ENCODE peak calls at places on chromosomes 13 and 19, in seven cellular contexts. J, E, N, Q, Y, F and V are unnamed samples.

GRCh38 chr19:40663712-40664692 is 26.4 kb downstream of the NUMBL start:
- DNase-seq in J (peak; percentile 44), Q (no peak), F (no peak), E (no peak), Y (no peak), N (peak; percentile 53), V (no peak)

GRCh38 chr13:107031691-107032090 is 463.8 kb upstream of the ARGLU1 start:
- DNase-seq in N (no peak), Q (no peak), E (no peak), F (no peak), Y (no peak), J (no peak), V (no peak)

GRCh38 chr13:59425211-59425721 is 738.5 kb downstream of the DIAPH3 start:
- DNase-seq in N (no peak), F (no peak), E (no peak), Q (no peak), J (no peak), Y (no peak), V (no peak)

GRCh38 chr13:29436291-29436690 is 159.2 kb downstream of the SLC7A1 start:
- DNase-seq in J (no peak), E (no peak), N (no peak), F (no peak), Y (no peak), Q (no peak), V (no peak)

GRCh38 chr13:20702945-20703784 is at the start of gene IL17D:
- DNase-seq in E (peak; percentile 56), J (peak; percentile 52), Q (peak; percentile 15), Y (no peak), N (peak; percentile 78), F (peak; percentile 33), V (peak; percentile 82)

GRCh38 chr19:8592231-8593009 is 15.2 kb upstream of the MYO1F start:
- DNase-seq in J (peak; percentile 91), Q (peak; percentile 97), Y (no peak), E (peak; percentile 100), N (no peak), F (peak; percentile 95), V (peak; percentile 88)

GRCh38 chr19:13056052-13056660 is 46.5 kb downstream of the LYL1 start:
- DNase-seq in N (no peak), Y (no peak), Q (no peak), F (no peak), E (no peak), J (no peak), V (peak; percentile 90)

GRCh38 chr19:7267792-7268736 is 26.1 kb downstream of the INSR start:
- DNase-seq in Q (no peak), N (no peak), Y (no peak), E (no peak), F (no peak), J (no peak), V (peak; percentile 47)

GRCh38 chr13:24923305-24923640 is 159.3 kb downstream of the RNF17 start:
- DNase-seq in Q (no peak), F (no peak), Y (peak; percentile 12), J (no peak), E (no peak), N (peak; percentile 78), V (no peak)

GRCh38 chr13:98576963-98577822 is at the start of gene STK24:
- DNase-seq in F (peak; percentile 82), N (peak; percentile 92), Y (no peak), J (peak; percentile 81), E (peak; percentile 81), Q (peak; percentile 56), V (peak; percentile 91)

GRCh38 chr13:30968734-30969335 is 36.4 kb downstream of the TEX26 start:
- DNase-seq in J (no peak), Y (no peak), F (no peak), N (no peak), E (no peak), Q (no peak), V (no peak)